ENCODE peak calls at places on chromosome 12, in seven cellular contexts. O, E, A, I, C, G and M are unnamed samples.

GRCh38 chr12:123721245-123721644 is 9.1 kb downstream of the ATP6V0A2 start:
- DNase-seq in I (no peak), C (no peak), O (no peak), G (no peak), A (no peak), E (no peak), M (no peak)

GRCh38 chr12:28622416-28622815 is 432.2 kb downstream of the CCDC91 start:
- DNase-seq in A (no peak), E (no peak), O (peak; percentile 34), C (no peak), G (no peak), I (no peak), M (no peak)

GRCh38 chr12:84912191-84913142 is at the start of gene SLC6A15:
- DNase-seq in C (no peak), E (no peak), O (peak; percentile 21), I (peak; percentile 80), G (no peak), A (peak; percentile 94), M (peak; percentile 41)

GRCh38 chr12:93122569-93123091 is 193.5 kb upstream of the EEA1 start:
- DNase-seq in A (no peak), O (no peak), I (no peak), C (no peak), G (no peak), E (no peak), M (no peak)

GRCh38 chr12:68177562-68177961 is 18.0 kb upstream of the IFNG start:
- DNase-seq in C (no peak), E (no peak), I (no peak), A (no peak), O (no peak), G (no peak), M (no peak)

GRCh38 chr12:66232258-66232657 is 43.2 kb downstream of the IRAK3 start:
- DNase-seq in C (no peak), E (no peak), O (no peak), A (no peak), G (no peak), I (no peak), M (no peak)

GRCh38 chr12:105382771-105383632 is 52.5 kb downstream of the C12orf75 start:
- DNase-seq in G (no peak), A (no peak), E (no peak), O (peak; percentile 75), I (peak; percentile 39), C (peak; percentile 68), M (no peak)

GRCh38 chr12:15278816-15279658 is 43.3 kb upstream of the PTPRO start:
- DNase-seq in O (peak; percentile 79), A (peak; percentile 92), C (no peak), G (no peak), E (no peak), I (no peak), M (no peak)

GRCh38 chr12:113861708-113862312 is 104.3 kb downstream of the RBM19 start:
- DNase-seq in E (no peak), A (no peak), I (no peak), G (no peak), O (no peak), C (no peak), M (no peak)

GRCh38 chr12:27999970-28000369 is 27.4 kb upstream of the PTHLH start:
- DNase-seq in E (no peak), C (no peak), A (no peak), O (peak; percentile 32), I (no peak), G (no peak), M (no peak)

GRCh38 chr12:101045486-101046474 is 164.3 kb downstream of the SLC5A8 start:
- DNase-seq in C (no peak), A (no peak), O (no peak), G (no peak), I (no peak), E (no peak), M (no peak)

GRCh38 chr12:88854260-88854659 is 274.0 kb upstream of the KITLG start:
- DNase-seq in E (no peak), C (no peak), O (peak; percentile 89), A (no peak), I (no peak), G (no peak), M (no peak)

GRCh38 chr12:117085318-117085947 is 13.8 kb downstream of the TESC start:
- DNase-seq in I (no peak), E (no peak), G (no peak), C (no peak), O (no peak), A (no peak), M (no peak)

GRCh38 chr12:62250671-62251608 is 9.3 kb upstream of the USP15 start:
- DNase-seq in E (no peak), A (no peak), C (peak; percentile 93), O (peak; percentile 44), I (no peak), G (no peak), M (no peak)

GRCh38 chr12:96260644-96261043 is 66.5 kb downstream of the ELK3 start:
- DNase-seq in G (no peak), O (no peak), A (no peak), I (no peak), C (no peak), E (no peak), M (no peak)

GRCh38 chr12:989751-990278 is 1.2 kb upstream of the ERC1 start:
- DNase-seq in E (no peak), C (peak; percentile 72), I (no peak), G (no peak), O (peak; percentile 84), A (no peak), M (no peak)

GRCh38 chr12:124567035-124567672 is at the start of gene NCOR2:
- DNase-seq in E (no peak), A (no peak), I (no peak), C (peak; percentile 51), G (peak; percentile 29), O (peak; percentile 42), M (peak; percentile 48)

GRCh38 chr12:51326762-51327439 is 2.9 kb upstream of the BIN2 start:
- DNase-seq in I (no peak), O (peak; percentile 65), C (peak; percentile 98), A (peak; percentile 87), G (no peak), E (no peak), M (peak; percentile 6)

GRCh38 chr12:66587912-66588311 is 91.0 kb downstream of the GRIP1 start:
- DNase-seq in I (no peak), G (no peak), A (no peak), O (no peak), C (no peak), E (no peak), M (no peak)

GRCh38 chr12:2112401-2112800 is 59.6 kb downstream of the CACNA1C start:
- DNase-seq in A (no peak), E (no peak), O (no peak), I (no peak), G (no peak), C (no peak), M (no peak)

GRCh38 chr12:27964123-27964522 is 8.4 kb downstream of the PTHLH start:
- DNase-seq in C (no peak), I (no peak), E (no peak), A (no peak), G (no peak), O (no peak), M (no peak)

GRCh38 chr12:70759161-70759918 is 122.1 kb upstream of the PTPRB start:
- DNase-seq in C (no peak), E (no peak), A (no peak), O (no peak), G (no peak), I (no peak), M (no peak)

GRCh38 chr12:8493084-8493483 is 20.2 kb upstream of the CLEC4D start:
- DNase-seq in A (no peak), G (no peak), O (no peak), C (peak; percentile 92), E (no peak), I (no peak), M (no peak)

GRCh38 chr12:113471619-113472171 is at the start of gene LHX5:
- DNase-seq in A (no peak), O (no peak), C (no peak), G (no peak), E (no peak), I (no peak), M (no peak)

GRCh38 chr12:49825360-49825970 is 2.7 kb downstream of the NCKAP5L start:
- DNase-seq in O (peak; percentile 57), E (no peak), A (peak; percentile 88), G (no peak), C (no peak), I (no peak), M (no peak)

GRCh38 chr12:93550748-93551611 is 21.5 kb upstream of the SOCS2 start:
- DNase-seq in E (no peak), A (no peak), C (no peak), O (no peak), G (no peak), I (no peak), M (no peak)

GRCh38 chr12:56128669-56129209 is 672 bp downstream of the ESYT1 start:
- DNase-seq in G (no peak), C (peak; percentile 58), E (no peak), O (peak; percentile 36), I (no peak), A (peak; percentile 92), M (peak; percentile 39)

GRCh38 chr12:101021911-101022388 is 188.1 kb downstream of the SLC5A8 start:
- DNase-seq in I (no peak), E (no peak), A (no peak), G (no peak), O (peak; percentile 86), C (no peak), M (no peak)

GRCh38 chr12:57810450-57810849 is 8.1 kb downstream of the AVIL start:
- DNase-seq in E (no peak), I (no peak), C (peak; percentile 46), G (no peak), O (peak; percentile 55), A (no peak), M (no peak)

GRCh38 chr12:48525332-48525731 is at the start of gene OR8S1:
- DNase-seq in O (no peak), E (no peak), G (no peak), I (no peak), C (no peak), A (no peak), M (no peak)

GRCh38 chr12:84315926-84316325 is 596.7 kb downstream of the SLC6A15 start:
- DNase-seq in O (no peak), C (no peak), I (no peak), A (no peak), E (no peak), G (no peak), M (no peak)

GRCh38 chr12:80241576-80242273 is 142.4 kb downstream of the OTOGL start:
- DNase-seq in O (peak; percentile 72), A (no peak), I (no peak), C (no peak), E (no peak), G (no peak), M (no peak)

GRCh38 chr12:22627351-22627750 is 2.4 kb downstream of the ETNK1 start:
- DNase-seq in O (no peak), A (no peak), G (no peak), C (peak; percentile 54), E (no peak), I (no peak), M (no peak)

GRCh38 chr12:156945-157344 is 57.0 kb downstream of the SLC6A12 start:
- DNase-seq in E (no peak), O (no peak), I (no peak), G (no peak), A (no peak), C (no peak), M (no peak)

GRCh38 chr12:64999157-64999425 is 122.0 kb downstream of the WIF1 start:
- DNase-seq in I (no peak), A (no peak), E (no peak), O (no peak), G (no peak), C (no peak), M (no peak)

GRCh38 chr12:2117541-2117940 is 64.8 kb downstream of the CACNA1C start:
- DNase-seq in I (no peak), O (no peak), E (no peak), A (no peak), C (no peak), G (no peak), M (no peak)

GRCh38 chr12:106493531-106493930 is 89.3 kb upstream of the RFX4 start:
- DNase-seq in E (no peak), O (no peak), C (no peak), I (no peak), A (no peak), G (no peak), M (no peak)

GRCh38 chr12:126676426-126676825 is 1590.5 kb upstream of the TMEM132C start:
- DNase-seq in G (no peak), O (no peak), C (no peak), A (no peak), E (no peak), I (no peak), M (no peak)